ENCODE peak calls at places on chromosomes 4 and X, in eight cellular contexts. N is ovary, Y is HCT116, Q is left ventricle myocardium inferior, F is PC-3, H is A549, T is transverse colon, X is upper lobe of left lung. K is an unnamed sample.

GRCh38 chrX:120015145-120016067 is 62.1 kb downstream of the RHOXF2B start:
- DNase-seq in N (no peak), Y (no peak), Q (no peak), F (no peak), H (no peak), T (no peak), X (peak), K (no peak)

GRCh38 chr4:77710684-77711083 is 105.1 kb downstream of the CXCL13 start:
- DNase-seq in N (no peak), Y (no peak), Q (no peak), F (no peak), H (no peak), T (no peak), X (no peak), K (no peak)

GRCh38 chr4:99529218-99529617 is 18.4 kb downstream of the C4orf17 start:
- DNase-seq in N (no peak), Y (no peak), Q (no peak), F (no peak), H (no peak), T (no peak), X (no peak), K (no peak)

GRCh38 chrX:109393859-109394258 is 88.0 kb downstream of the GUCY2F start:
- DNase-seq in N (no peak), Y (no peak), Q (no peak), F (peak), H (no peak), T (no peak), X (no peak), K (no peak)

GRCh38 chrX:74251006-74251930 is 52.7 kb upstream of the ZCCHC13 start:
- DNase-seq in N (no peak), Y (no peak), Q (no peak), F (peak), H (peak), T (peak), X (peak), K (peak)

GRCh38 chrX:143536176-143536575 is 18.9 kb upstream of the SPANXN3 start:
- DNase-seq in N (no peak), Y (no peak), Q (no peak), F (peak), H (no peak), T (no peak), X (no peak), K (no peak)

GRCh38 chr4:10140866-10141759 is 24.5 kb upstream of the WDR1 start:
- DNase-seq in N (no peak), Y (no peak), Q (no peak), F (no peak), H (no peak), T (no peak), X (no peak), K (no peak)

GRCh38 chr4:112270643-112271484 is 14.8 kb downstream of the TIFA start:
- DNase-seq in N (no peak), Y (no peak), Q (no peak), F (peak), H (no peak), T (no peak), X (no peak), K (no peak)

GRCh38 chr4:53196195-53196641 is 169.6 kb downstream of the SCFD2 start:
- DNase-seq in N (no peak), Y (no peak), Q (no peak), F (no peak), H (no peak), T (no peak), X (no peak), K (no peak)

GRCh38 chr4:163707873-163708272 is 213.4 kb downstream of the TMA16 start:
- DNase-seq in N (no peak), Y (no peak), Q (no peak), F (no peak), H (no peak), T (no peak), X (no peak), K (no peak)

GRCh38 chr4:181909368-181909767 is 333.8 kb upstream of the TENM3 start:
- DNase-seq in N (no peak), Y (no peak), Q (no peak), F (no peak), H (no peak), T (no peak), X (no peak), K (no peak)

GRCh38 chr4:84814100-84814750 is 152.3 kb downstream of the WDFY3 start:
- DNase-seq in N (no peak), Y (peak), Q (no peak), F (peak), H (peak), T (no peak), X (peak), K (no peak)

GRCh38 chr4:1547863-1548637 is 136.1 kb downstream of the FAM53A start:
- DNase-seq in N (peak), Y (no peak), Q (peak), F (no peak), H (no peak), T (no peak), X (no peak), K (peak)
- H3K4me3 ChIP-seq in N (no peak), Y (no peak), Q (peak), F (peak), H (no peak), T (no peak), X (peak), K (no peak)

DNA sequence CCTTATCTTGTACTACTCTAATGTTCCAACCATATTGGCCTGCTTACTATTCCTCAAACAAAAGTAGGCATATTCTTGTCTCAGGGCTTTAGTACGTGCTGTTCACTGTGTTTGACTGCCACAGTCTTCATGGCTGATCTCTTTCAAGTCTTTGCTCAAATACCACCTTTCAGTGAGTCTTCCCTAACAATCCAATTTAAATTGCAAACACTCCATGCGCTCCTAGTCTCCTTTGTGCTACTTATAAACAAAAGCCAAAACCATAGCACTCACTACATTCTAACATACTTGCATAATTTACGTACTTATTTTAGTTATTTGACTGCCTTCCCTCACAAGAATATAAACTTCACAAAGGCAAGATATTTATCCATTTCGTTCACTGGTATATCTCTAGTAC is 1.7 kb upstream of the ART3 start:
- DNase-seq in N (no peak), Y (no peak), Q (no peak), F (no peak), H (no peak), T (no peak), X (no peak), K (no peak)
- H3K27ac ChIP-seq in N (no peak), Y (no peak), Q (peak), F (no peak), H (no peak), T (no peak), X (no peak), K (no peak)

GRCh38 chr4:87109121-87109520 is 111.3 kb downstream of the KLHL8 start:
- DNase-seq in N (no peak), Y (no peak), Q (no peak), F (no peak), H (no peak), T (no peak), X (no peak), K (no peak)

GRCh38 chr4:87109945-87110344 is 110.5 kb downstream of the KLHL8 start:
- DNase-seq in N (no peak), Y (no peak), Q (no peak), F (no peak), H (no peak), T (no peak), X (no peak), K (no peak)

GRCh38 chr4:87105101-87105852 is 115.1 kb downstream of the KLHL8 start:
- DNase-seq in N (no peak), Y (no peak), Q (no peak), F (no peak), H (no peak), T (no peak), X (no peak), K (no peak)

GRCh38 chr4:87112063-87112462 is 108.4 kb downstream of the KLHL8 start:
- DNase-seq in N (no peak), Y (no peak), Q (no peak), F (no peak), H (no peak), T (no peak), X (no peak), K (no peak)

DNA sequence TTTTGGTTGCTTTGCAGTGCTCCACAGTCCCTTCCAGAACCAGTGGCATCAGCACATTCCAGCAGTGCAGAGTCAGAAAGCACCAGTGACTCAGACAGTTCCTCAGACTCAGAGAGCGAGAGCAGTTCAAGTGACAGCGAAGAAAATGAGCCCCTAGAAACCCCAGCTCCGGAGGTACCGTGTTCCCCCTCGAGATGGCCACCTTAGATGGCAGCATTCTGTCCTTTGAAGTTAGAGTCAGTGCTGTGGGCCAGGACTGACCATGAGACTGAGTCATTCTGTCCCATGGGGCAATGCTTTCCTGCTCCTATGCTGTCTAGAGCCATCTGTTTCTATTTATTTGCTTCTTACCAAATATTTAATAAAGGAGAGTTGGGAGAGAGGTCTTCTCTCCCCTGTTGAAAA is 112.3 kb downstream of the KLHL8 start:
- DNase-seq in N (no peak), Y (peak), Q (no peak), F (peak), H (peak), T (no peak), X (no peak), K (no peak)
- TF ChIP-seq CTCF in N (no peak), Y (no peak), Q (no peak), F (no peak), H (no peak), T (no peak), X (no peak), K (no peak)

DNA sequence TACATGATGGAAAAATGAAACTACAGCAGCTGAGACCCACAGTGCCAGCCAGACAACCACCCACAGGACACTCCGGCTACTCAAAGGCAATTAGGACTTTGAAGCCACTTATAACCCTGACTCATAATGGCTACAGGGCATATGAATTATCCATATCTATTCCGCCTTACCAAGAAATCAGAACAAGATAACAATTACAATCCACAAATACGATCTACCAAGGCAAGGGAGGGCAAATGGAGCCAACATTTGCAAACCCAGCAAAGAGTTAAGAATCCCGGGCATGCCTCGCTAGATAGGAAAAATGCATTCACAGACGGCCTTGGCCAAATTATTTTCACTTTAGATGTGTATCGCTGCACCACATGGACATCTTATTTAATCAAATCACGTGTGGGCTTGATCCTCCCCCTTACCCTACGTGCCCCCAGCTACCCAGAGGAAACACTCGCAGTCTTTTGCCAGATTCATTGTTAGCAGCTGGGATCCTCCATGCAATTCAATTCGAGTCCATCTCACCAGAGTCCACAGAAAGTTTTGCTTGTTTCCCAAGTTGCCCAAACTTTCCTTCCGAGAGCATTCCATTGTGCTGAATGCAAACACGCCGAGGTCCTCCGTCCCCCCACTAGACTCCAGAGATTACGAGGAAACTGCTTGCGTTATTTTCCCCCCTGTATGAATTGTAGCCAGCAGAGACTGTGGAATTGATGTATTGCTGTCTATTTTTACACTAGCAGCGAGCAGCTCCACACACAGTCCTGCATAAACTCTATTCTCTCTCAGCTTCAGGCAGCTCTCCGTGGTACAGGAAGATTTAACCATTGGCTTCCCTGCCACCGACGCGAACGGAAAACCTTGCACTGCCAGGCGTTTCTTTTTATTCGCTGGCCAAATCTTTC is 1.2 kb downstream of the PPARGC1A start:
- DNase-seq in N (peak), Y (no peak), Q (no peak), F (no peak), H (no peak), T (no peak), X (no peak), K (no peak)
- H3K4me3 ChIP-seq in N (peak), Y (no peak), Q (peak), F (peak), H (peak), T (peak), X (peak), K (peak)

DNA sequence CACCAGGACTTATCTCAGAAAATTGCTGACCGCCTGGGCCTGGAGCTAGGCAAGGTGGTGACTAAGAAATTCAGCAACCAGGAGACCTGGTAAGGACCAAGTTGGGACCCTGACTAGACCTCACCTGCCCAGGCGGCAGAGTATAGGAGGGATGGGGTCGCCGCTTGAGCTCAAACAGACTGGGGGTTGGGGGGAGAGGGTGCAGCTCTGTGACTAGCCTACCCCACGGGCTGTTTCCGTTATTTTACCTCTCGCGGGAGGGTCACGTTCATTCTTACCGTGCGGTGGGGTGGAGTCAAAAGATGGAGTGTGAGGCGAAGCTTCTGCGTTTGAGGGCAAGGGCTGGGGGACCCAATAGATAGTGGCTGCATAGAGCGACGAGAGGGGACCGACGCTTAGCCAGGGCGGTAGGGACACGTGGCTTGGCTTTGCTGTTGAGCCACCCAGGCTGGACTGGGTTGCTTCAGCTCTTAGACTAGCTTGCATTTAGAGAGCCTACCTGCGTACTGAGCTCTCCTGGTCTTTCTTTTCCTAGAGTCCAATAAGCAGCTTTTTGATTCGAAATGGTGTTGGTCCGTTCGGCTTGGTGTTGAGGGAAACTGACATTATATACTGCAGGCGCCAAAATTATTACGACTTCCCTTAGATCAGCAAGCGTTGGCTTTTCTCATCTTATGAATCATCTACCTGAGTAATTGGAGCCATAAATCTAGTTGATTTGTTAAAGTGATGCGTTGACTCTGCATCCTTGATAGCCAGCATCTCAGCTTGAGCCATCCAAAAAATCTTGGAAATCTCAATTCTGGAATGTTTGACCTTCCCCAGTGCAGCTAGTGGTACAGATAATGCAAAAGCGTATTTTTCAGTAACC is 587 bp downstream of the PRPS1 start:
- DNase-seq in N (peak), Y (no peak), Q (peak), F (peak), H (peak), T (peak), X (peak), K (peak)
- H3K27ac ChIP-seq in N (peak), Y (peak), Q (peak), F (peak), H (peak), T (peak), X (peak), K (peak)

DNA sequence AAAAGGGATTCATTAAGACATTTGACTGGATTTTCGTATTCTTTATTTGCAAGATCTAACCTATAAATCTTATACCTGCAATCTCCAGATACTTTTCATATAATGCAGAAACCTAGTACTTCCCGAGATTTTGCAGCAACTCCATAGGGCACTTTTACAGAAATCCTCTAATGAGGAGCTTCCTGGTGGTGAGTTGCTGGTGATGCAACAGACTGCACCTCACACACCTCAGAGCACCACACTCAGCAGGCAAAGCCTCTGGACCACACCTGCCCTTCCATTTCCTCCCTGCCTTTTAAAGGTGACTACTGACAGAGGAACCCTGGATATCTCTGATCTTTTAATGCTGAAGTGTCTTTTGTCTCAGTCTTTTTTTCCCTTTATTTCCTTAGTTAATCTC is 289.4 kb downstream of the TRAM1L1 start:
- DNase-seq in N (no peak), Y (no peak), Q (no peak), F (no peak), H (no peak), T (no peak), X (no peak), K (no peak)
- TF ChIP-seq CTCF in N (no peak), Y (peak), Q (no peak), F (no peak), H (no peak), T (no peak), X (no peak), K (no peak)

DNA sequence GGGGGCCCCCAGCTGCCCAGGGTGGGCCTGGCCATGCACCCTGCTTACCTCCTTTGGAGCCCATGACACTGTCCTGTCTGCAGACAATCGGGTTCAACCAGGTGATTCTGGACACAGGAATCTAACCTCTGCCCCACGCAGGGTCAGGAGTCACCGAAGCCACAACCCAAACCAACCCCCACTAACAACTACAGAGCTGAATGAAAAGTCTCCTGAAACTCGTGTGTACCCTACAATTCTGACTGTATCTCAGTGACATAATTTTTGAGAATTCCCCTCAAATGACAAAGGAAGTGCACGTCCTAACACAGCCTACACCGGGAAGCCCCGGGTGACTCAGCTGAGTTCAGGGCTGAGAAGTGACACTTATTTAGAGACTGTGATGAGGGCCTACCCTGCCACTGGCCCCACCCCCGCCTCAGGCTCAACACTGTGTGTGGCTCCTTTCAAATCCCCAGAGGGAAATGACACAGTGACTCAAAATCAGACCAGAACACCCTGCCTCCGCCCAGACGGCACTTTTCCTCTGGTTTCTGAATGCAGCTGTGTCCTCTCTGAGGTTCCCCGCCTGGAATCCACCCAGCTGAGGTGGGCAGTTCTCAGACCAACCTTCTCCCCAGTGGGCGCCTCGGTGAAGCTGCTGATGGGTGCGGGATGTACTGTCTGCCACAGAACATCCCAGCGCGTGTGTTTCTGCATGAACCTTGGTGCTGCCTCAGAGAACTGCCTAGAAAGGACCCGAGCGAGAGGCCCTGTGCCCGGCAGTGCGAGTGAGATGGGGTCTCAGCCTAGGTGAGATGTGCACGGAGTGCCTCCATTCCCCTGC is 9.9 kb downstream of the TNIP2 start:
- DNase-seq in N (no peak), Y (no peak), Q (peak), F (peak), H (peak), T (peak), X (peak), K (no peak)
- H3K4me3 ChIP-seq in N (no peak), Y (no peak), Q (no peak), F (no peak), H (no peak), T (no peak), X (no peak), K (no peak)

GRCh38 chr4:8533274-8533865 is 46.8 kb upstream of the GPR78 start:
- DNase-seq in N (no peak), Y (no peak), Q (no peak), F (no peak), H (no peak), T (no peak), X (no peak), K (no peak)
- H3K27ac ChIP-seq in N (peak), Y (peak), Q (no peak), F (peak), H (no peak), T (peak), X (peak), K (peak)

GRCh38 chrX:106954041-106954440 is 33.8 kb downstream of the CLDN2 start:
- DNase-seq in N (no peak), Y (no peak), Q (no peak), F (no peak), H (no peak), T (no peak), X (no peak), K (no peak)

GRCh38 chrX:106952089-106952488 is 31.9 kb downstream of the CLDN2 start:
- DNase-seq in N (no peak), Y (no peak), Q (no peak), F (no peak), H (no peak), T (no peak), X (no peak), K (no peak)

GRCh38 chrX:106955004-106955772 is 35.0 kb downstream of the CLDN2 start:
- DNase-seq in N (no peak), Y (no peak), Q (no peak), F (peak), H (no peak), T (no peak), X (no peak), K (no peak)

GRCh38 chrX:106951230-106951629 is 31.0 kb downstream of the CLDN2 start:
- DNase-seq in N (no peak), Y (no peak), Q (no peak), F (no peak), H (no peak), T (no peak), X (no peak), K (no peak)

DNA sequence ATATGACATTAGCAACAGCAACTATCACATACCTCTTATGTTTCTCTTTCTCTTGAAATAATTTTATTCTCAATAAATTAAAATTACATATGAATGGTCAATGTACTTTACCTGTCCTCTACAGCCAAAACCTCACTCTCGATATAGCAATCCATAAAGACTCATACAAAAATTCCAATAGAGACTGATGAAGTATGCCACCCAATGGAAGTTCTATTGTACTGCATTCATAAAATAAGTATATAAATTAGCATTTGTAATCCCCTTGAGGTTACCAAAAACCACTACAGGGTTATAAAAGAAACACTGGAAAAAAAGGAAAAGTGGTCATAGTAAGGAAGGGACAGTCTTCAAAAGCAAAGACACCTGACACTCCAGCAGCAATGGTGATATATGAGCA is 32.8 kb downstream of the CLDN2 start:
- DNase-seq in N (no peak), Y (no peak), Q (no peak), F (peak), H (no peak), T (no peak), X (no peak), K (no peak)
- TF ChIP-seq CTCF in N (no peak), Y (peak), Q (peak), F (peak), H (peak), T (peak), X (no peak), K (no peak)

GRCh38 chrX:14875624-14876023 is 2.4 kb downstream of the MOSPD2 start:
- DNase-seq in N (no peak), Y (no peak), Q (no peak), F (no peak), H (no peak), T (no peak), X (no peak), K (no peak)
- H3K4me3 ChIP-seq in N (no peak), Y (no peak), Q (no peak), F (no peak), H (no peak), T (no peak), X (no peak), K (no peak)